ENCODE peak calls at places on chromosomes 2 and 18, in eight cellular contexts. K, E, L, U, Z, V, X and W are unnamed samples.

GRCh38 chr2:73730810-73731209 is 6.3 kb downstream of the TPRKB start:
- DNase-seq in U (no peak), L (no peak), K (peak; percentile 74), E (no peak), V (no peak), Z (no peak), X (no peak), W (no peak)

GRCh38 chr2:47771211-47771610 is 11.7 kb upstream of the MSH6 start:
- DNase-seq in V (no peak), E (no peak), L (no peak), X (no peak), K (no peak), U (no peak), Z (no peak), W (peak; percentile 89)

GRCh38 chr2:119683717-119684443 is 4.9 kb downstream of the TMEM177 start:
- DNase-seq in V (peak; percentile 8), E (no peak), X (no peak), Z (no peak), U (no peak), K (no peak), L (no peak), W (no peak)

GRCh38 chr2:104472076-104472475 is 381.8 kb upstream of the POU3F3 start:
- DNase-seq in K (no peak), L (no peak), V (no peak), E (no peak), Z (no peak), X (no peak), U (no peak), W (no peak)

GRCh38 chr2:50335852-50336251 is 696.1 kb downstream of the NRXN1 start:
- DNase-seq in U (no peak), X (no peak), L (no peak), Z (no peak), E (no peak), K (no peak), V (no peak), W (no peak)

GRCh38 chr18:40897884-40898283 is 1057.2 kb upstream of the PIK3C3 start:
- DNase-seq in E (no peak), X (no peak), U (no peak), Z (no peak), V (no peak), K (no peak), L (no peak), W (no peak)

GRCh38 chr2:63801455-63801854 is 40.2 kb upstream of the UGP2 start:
- DNase-seq in U (no peak), X (no peak), K (no peak), L (no peak), Z (no peak), E (no peak), V (no peak), W (no peak)

GRCh38 chr2:236237468-236238190 is 26.6 kb downstream of the ASB18 start:
- DNase-seq in X (no peak), K (no peak), E (no peak), Z (no peak), L (no peak), V (no peak), U (no peak), W (no peak)

GRCh38 chr2:161112885-161113284 is 47.3 kb upstream of the TANK start:
- DNase-seq in X (no peak), K (no peak), Z (no peak), U (no peak), E (no peak), V (no peak), L (no peak), W (no peak)

GRCh38 chr18:77701977-77702376 is 452.3 kb downstream of the GALR1 start:
- DNase-seq in E (no peak), L (no peak), U (no peak), X (no peak), V (no peak), Z (no peak), K (no peak), W (no peak)

GRCh38 chr2:29509397-29509796 is 394.2 kb downstream of the CLIP4 start:
- DNase-seq in Z (no peak), E (no peak), V (no peak), X (no peak), K (no peak), U (no peak), L (no peak), W (no peak)

GRCh38 chr2:235008584-235009044 is 56.8 kb downstream of the SH3BP4 start:
- DNase-seq in V (no peak), Z (peak; percentile 82), X (no peak), U (no peak), E (no peak), L (no peak), K (no peak), W (no peak)

GRCh38 chr2:70505613-70506391 is 47.8 kb downstream of the TGFA start:
- DNase-seq in V (no peak), Z (no peak), L (no peak), K (no peak), X (no peak), E (no peak), U (no peak), W (no peak)

GRCh38 chr18:7979714-7980113 is 412.6 kb downstream of the PTPRM start:
- DNase-seq in Z (no peak), X (no peak), U (no peak), K (no peak), E (no peak), V (no peak), L (no peak), W (no peak)

GRCh38 chr2:120777787-120778186 is 42.1 kb downstream of the GLI2 start:
- DNase-seq in V (no peak), L (no peak), K (peak; percentile 62), U (no peak), Z (no peak), X (no peak), E (no peak), W (no peak)

GRCh38 chr2:20216130-20217025 is 8.6 kb downstream of the SDC1 start:
- DNase-seq in L (no peak), U (no peak), X (no peak), Z (no peak), E (no peak), K (no peak), V (no peak), W (no peak)

GRCh38 chr2:153770359-153770991 is 101.2 kb upstream of the GALNT13 start:
- DNase-seq in K (no peak), Z (no peak), U (no peak), V (no peak), L (no peak), X (no peak), E (no peak), W (peak; percentile 30)